ENCODE peak calls at places on chromosome 3, in five cellular contexts. One of them, this sample, is unnamed.

GRCh38 chr3:171282041-171282440 is 178.2 kb downstream of the TNIK start:
- DNase-seq in foreskin fibroblast: no peak
- DNase-seq in A549: no peak
- DNase-seq in K562: no peak
- DNase-seq in B cell: no peak
- DNase-seq in this sample: no peak

GRCh38 chr3:52429779-52430415 is 15.0 kb downstream of the SEMA3G start:
- DNase-seq in K562: no peak
- DNase-seq in foreskin fibroblast: no peak
- DNase-seq in B cell: peak; percentile 30
- DNase-seq in A549: no peak
- DNase-seq in this sample: no peak

GRCh38 chr3:43217633-43218032 is 68.7 kb upstream of the SNRK start:
- DNase-seq in A549: no peak
- DNase-seq in K562: no peak
- DNase-seq in B cell: no peak
- DNase-seq in foreskin fibroblast: peak; percentile 69
- DNase-seq in this sample: no peak

GRCh38 chr3:33315826-33316225 is 38.6 kb downstream of the FBXL2 start:
- DNase-seq in B cell: no peak
- DNase-seq in foreskin fibroblast: peak; percentile 56
- DNase-seq in K562: no peak
- DNase-seq in A549: no peak
- DNase-seq in this sample: no peak

GRCh38 chr3:189787622-189788021 is 156.4 kb downstream of the TP63 start:
- DNase-seq in A549: no peak
- DNase-seq in B cell: no peak
- DNase-seq in K562: no peak
- DNase-seq in foreskin fibroblast: peak; percentile 10
- DNase-seq in this sample: no peak

GRCh38 chr3:147392083-147392916 is 14.0 kb downstream of the ZIC4 start:
- DNase-seq in foreskin fibroblast: peak; percentile 29
- DNase-seq in K562: no peak
- DNase-seq in B cell: no peak
- DNase-seq in A549: no peak
- DNase-seq in this sample: no peak

GRCh38 chr3:193078996-193079731 is 161.5 kb upstream of the MB21D2 start:
- DNase-seq in K562: no peak
- DNase-seq in A549: no peak
- DNase-seq in B cell: no peak
- DNase-seq in foreskin fibroblast: no peak
- DNase-seq in this sample: no peak

GRCh38 chr3:27089063-27089462 is 280.1 kb downstream of the NEK10 start:
- DNase-seq in A549: no peak
- DNase-seq in B cell: no peak
- DNase-seq in foreskin fibroblast: no peak
- DNase-seq in K562: no peak
- DNase-seq in this sample: no peak

GRCh38 chr3:63437858-63438257 is 159.8 kb downstream of the SYNPR start:
- DNase-seq in B cell: no peak
- DNase-seq in foreskin fibroblast: no peak
- DNase-seq in K562: no peak
- DNase-seq in A549: no peak
- DNase-seq in this sample: no peak

GRCh38 chr3:51004235-51004634 is 329.5 kb downstream of the DOCK3 start:
- DNase-seq in foreskin fibroblast: no peak
- DNase-seq in A549: no peak
- DNase-seq in B cell: no peak
- DNase-seq in K562: no peak
- DNase-seq in this sample: no peak

GRCh38 chr3:159130108-159130507 is 328.3 kb downstream of the MFSD1 start:
- DNase-seq in B cell: no peak
- DNase-seq in foreskin fibroblast: peak; percentile 36
- DNase-seq in K562: no peak
- DNase-seq in A549: no peak
- DNase-seq in this sample: no peak

GRCh38 chr3:142447308-142447851 is 457 bp downstream of the XRN1 start:
- DNase-seq in foreskin fibroblast: peak; percentile 24
- DNase-seq in B cell: peak; percentile 48
- DNase-seq in K562: no peak
- DNase-seq in A549: peak; percentile 45
- DNase-seq in this sample: peak; percentile 56

GRCh38 chr3:24493951-24494615 is 567 bp downstream of the THRB start:
- DNase-seq in foreskin fibroblast: no peak
- DNase-seq in K562: peak; percentile 75
- DNase-seq in A549: peak; percentile 55
- DNase-seq in B cell: no peak
- DNase-seq in this sample: peak; percentile 20

GRCh38 chr3:113225286-113225685 is 13.9 kb downstream of the BOC start:
- DNase-seq in foreskin fibroblast: no peak
- DNase-seq in A549: no peak
- DNase-seq in K562: no peak
- DNase-seq in B cell: no peak
- DNase-seq in this sample: no peak

GRCh38 chr3:32440481-32441350 is 49.1 kb downstream of the CMTM7 start:
- DNase-seq in foreskin fibroblast: no peak
- DNase-seq in A549: no peak
- DNase-seq in K562: no peak
- DNase-seq in B cell: no peak
- DNase-seq in this sample: no peak

GRCh38 chr3:100400782-100401673 is at the start of the genes LNP1 and TOMM70:
- DNase-seq in B cell: peak; percentile 96
- DNase-seq in K562: peak; percentile 77
- DNase-seq in foreskin fibroblast: peak; percentile 95
- DNase-seq in A549: peak; percentile 76
- DNase-seq in this sample: peak; percentile 90
- TF ChIP-seq CTCF in B cell: no peak
- TF ChIP-seq CTCF in K562: no peak
- TF ChIP-seq CTCF in foreskin fibroblast: no peak
- TF ChIP-seq CTCF in A549: no peak
- TF ChIP-seq CTCF in this sample: no peak

DNA sequence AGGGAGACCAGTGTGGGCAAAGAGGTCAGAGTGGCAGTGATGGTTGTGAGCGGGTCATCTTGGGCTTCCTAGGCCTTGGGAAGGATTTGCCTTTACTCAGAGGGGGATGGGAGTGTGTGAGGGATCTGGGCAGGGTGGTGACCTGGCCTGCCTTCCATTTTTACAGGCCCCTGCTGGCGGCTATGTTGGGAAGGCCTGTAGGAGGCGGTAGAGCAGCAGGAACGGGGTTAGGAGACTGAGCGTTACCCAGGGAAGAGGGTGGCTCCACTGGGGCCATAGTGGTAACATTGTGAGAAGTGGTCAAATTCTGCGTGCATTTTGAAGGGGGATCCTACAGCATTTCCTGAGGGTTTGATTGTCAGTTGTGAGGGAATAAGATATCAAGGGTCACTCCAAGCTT is 307.3 kb upstream of the CTDSPL start:
- DNase-seq in K562: peak; percentile 54
- DNase-seq in B cell: no peak
- DNase-seq in foreskin fibroblast: no peak
- DNase-seq in A549: no peak
- DNase-seq in this sample: no peak
- TF ChIP-seq CTCF in K562: peak; percentile 89
- TF ChIP-seq CTCF in B cell: no peak
- TF ChIP-seq CTCF in foreskin fibroblast: no peak
- TF ChIP-seq CTCF in A549: no peak
- TF ChIP-seq CTCF in this sample: no peak

GRCh38 chr3:119497824-119498187 is 541 bp upstream of the TIMMDC1 start:
- DNase-seq in A549: peak; percentile 22
- DNase-seq in B cell: no peak
- DNase-seq in K562: no peak
- DNase-seq in foreskin fibroblast: no peak
- DNase-seq in this sample: no peak

GRCh38 chr3:119498188-119498987 is at the start of gene TIMMDC1:
- DNase-seq in K562: peak; percentile 90
- DNase-seq in B cell: peak; percentile 96
- DNase-seq in A549: peak; percentile 98
- DNase-seq in foreskin fibroblast: peak; percentile 96
- DNase-seq in this sample: peak; percentile 97

GRCh38 chr3:119494597-119494996 is 3.8 kb upstream of the TIMMDC1 start:
- DNase-seq in K562: no peak
- DNase-seq in A549: peak; percentile 20
- DNase-seq in foreskin fibroblast: no peak
- DNase-seq in B cell: no peak
- DNase-seq in this sample: no peak

GRCh38 chr3:119500265-119500664 is 1.9 kb downstream of the TIMMDC1 start:
- DNase-seq in A549: no peak
- DNase-seq in K562: no peak
- DNase-seq in foreskin fibroblast: no peak
- DNase-seq in B cell: no peak
- DNase-seq in this sample: no peak
- TF ChIP-seq CTCF in A549: no peak
- TF ChIP-seq CTCF in K562: no peak
- TF ChIP-seq CTCF in foreskin fibroblast: no peak
- TF ChIP-seq CTCF in B cell: no peak
- TF ChIP-seq CTCF in this sample: no peak

GRCh38 chr3:47376393-47376792 is 4.4 kb upstream of the PTPN23 start:
- DNase-seq in K562: no peak
- DNase-seq in foreskin fibroblast: no peak
- DNase-seq in B cell: no peak
- DNase-seq in A549: no peak
- DNase-seq in this sample: no peak

GRCh38 chr3:47374587-47374986 is 6.2 kb upstream of the PTPN23 start:
- DNase-seq in K562: no peak
- DNase-seq in foreskin fibroblast: no peak
- DNase-seq in A549: no peak
- DNase-seq in B cell: no peak
- DNase-seq in this sample: no peak

GRCh38 chr3:47367631-47368030 is 13.2 kb upstream of the PTPN23 start:
- DNase-seq in A549: no peak
- DNase-seq in foreskin fibroblast: no peak
- DNase-seq in B cell: no peak
- DNase-seq in K562: no peak
- DNase-seq in this sample: no peak

GRCh38 chr3:47366833-47367232 is 14.0 kb upstream of the PTPN23 start:
- DNase-seq in K562: no peak
- DNase-seq in foreskin fibroblast: no peak
- DNase-seq in A549: no peak
- DNase-seq in B cell: no peak
- DNase-seq in this sample: no peak

GRCh38 chr3:47370887-47371697 is 9.7 kb upstream of the PTPN23 start:
- DNase-seq in A549: peak; percentile 30
- DNase-seq in foreskin fibroblast: no peak
- DNase-seq in B cell: peak; percentile 42
- DNase-seq in K562: peak; percentile 84
- DNase-seq in this sample: peak; percentile 84
- TF ChIP-seq CTCF in A549: peak; percentile 47
- TF ChIP-seq CTCF in foreskin fibroblast: no peak
- TF ChIP-seq CTCF in B cell: peak; percentile 67
- TF ChIP-seq CTCF in K562: peak; percentile 61
- TF ChIP-seq CTCF in this sample: no peak

GRCh38 chr3:185460283-185460682 is 38.6 kb downstream of the TMEM41A start:
- DNase-seq in foreskin fibroblast: no peak
- DNase-seq in A549: no peak
- DNase-seq in B cell: no peak
- DNase-seq in K562: no peak
- DNase-seq in this sample: no peak

GRCh38 chr3:185457376-185457775 is 41.5 kb downstream of the TMEM41A start:
- DNase-seq in A549: no peak
- DNase-seq in foreskin fibroblast: no peak
- DNase-seq in B cell: no peak
- DNase-seq in K562: no peak
- DNase-seq in this sample: no peak

GRCh38 chr3:185460719-185461350 is 38.0 kb downstream of the TMEM41A start:
- DNase-seq in B cell: no peak
- DNase-seq in A549: peak; percentile 21
- DNase-seq in K562: peak; percentile 44
- DNase-seq in foreskin fibroblast: peak; percentile 10
- DNase-seq in this sample: peak; percentile 23

GRCh38 chr3:185455860-185456259 is 43.0 kb downstream of the TMEM41A start:
- DNase-seq in foreskin fibroblast: no peak
- DNase-seq in K562: peak; percentile 21
- DNase-seq in A549: no peak
- DNase-seq in B cell: no peak
- DNase-seq in this sample: no peak
- TF ChIP-seq CTCF in foreskin fibroblast: peak; percentile 5
- TF ChIP-seq CTCF in K562: no peak
- TF ChIP-seq CTCF in A549: no peak
- TF ChIP-seq CTCF in B cell: no peak
- TF ChIP-seq CTCF in this sample: no peak